ENCODE peak calls at places on chromosomes 3 and 15, in ten cellular contexts. J is mesenchymal stem cell, H is tibial nerve, S is RWPE2, W is SJSA1, O is trophoblast cell, U is body of pancreas, P is GM23248, Q is pancreas, G is cardiac muscle cell. V is an unnamed sample.

GRCh38 chr3:147380996-147381376 is 25.4 kb downstream of the ZIC4 start:
- DNase-seq in J (no peak), H (no peak), S (no peak), W (no peak), O (no peak), U (no peak), P (no peak), Q (no peak), G (no peak), V (no peak)

GRCh38 chr3:34225828-34226227 is 427.4 kb downstream of the PDCD6IP start:
- DNase-seq in J (no peak), H (no peak), S (no peak), W (no peak), O (no peak), U (no peak), P (no peak), Q (no peak), G (no peak), V (no peak)

GRCh38 chr3:48684480-48685143 is 1.1 kb downstream of the NCKIPSD start:
- DNase-seq in J (peak; percentile 51), H (no peak), S (no peak), W (no peak), O (no peak), U (peak; percentile 30), P (peak; percentile 55), Q (peak; percentile 61), G (peak; percentile 49), V (peak; percentile 68)

GRCh38 chr15:28974142-28974541 is 88.4 kb downstream of the APBA2 start:
- DNase-seq in J (no peak), H (no peak), S (no peak), W (no peak), O (no peak), U (no peak), P (no peak), Q (no peak), G (no peak), V (no peak)

GRCh38 chr15:28885289-28885629 is 515 bp upstream of the APBA2 start:
- DNase-seq in J (no peak), H (no peak), S (no peak), W (no peak), O (no peak), U (no peak), P (no peak), Q (peak; percentile 69), G (peak; percentile 18), V (no peak)

GRCh38 chr3:150286390-150287147 is 121.5 kb upstream of the TSC22D2 start:
- DNase-seq in J (peak; percentile 60), H (no peak), S (no peak), W (no peak), O (no peak), U (peak; percentile 8), P (peak; percentile 56), Q (peak; percentile 14), G (peak; percentile 64), V (no peak)

GRCh38 chr3:183291511-183292031 is 38.5 kb downstream of the B3GNT5 start:
- DNase-seq in J (peak; percentile 58), H (no peak), S (no peak), W (no peak), O (no peak), U (no peak), P (peak; percentile 21), Q (no peak), G (peak; percentile 77), V (no peak)

GRCh38 chr3:168096210-168096795 is 579 bp upstream of the GOLIM4 start:
- DNase-seq in J (peak; percentile 97), H (peak; percentile 78), S (peak; percentile 85), W (peak; percentile 79), O (no peak), U (peak; percentile 84), P (peak; percentile 96), Q (peak; percentile 60), G (peak; percentile 90), V (peak; percentile 72)

GRCh38 chr3:99902091-99902490 is 84.4 kb downstream of the CMSS1 start:
- DNase-seq in J (no peak), H (no peak), S (no peak), W (no peak), O (no peak), U (no peak), P (peak; percentile 25), Q (no peak), G (no peak), V (no peak)

GRCh38 chr3:53750253-53751210 is 95.7 kb downstream of the CHDH start:
- DNase-seq in J (no peak), H (no peak), S (no peak), W (no peak), O (no peak), U (no peak), P (no peak), Q (no peak), G (no peak), V (no peak)

GRCh38 chr3:162337630-162338029 is 841.0 kb downstream of the OTOL1 start:
- DNase-seq in J (no peak), H (no peak), S (no peak), W (no peak), O (no peak), U (no peak), P (no peak), Q (no peak), G (no peak), V (no peak)

GRCh38 chr3:179286331-179286730 is 35.4 kb upstream of the KCNMB3 start:
- DNase-seq in J (no peak), H (no peak), S (no peak), W (no peak), O (no peak), U (no peak), P (no peak), Q (no peak), G (no peak), V (no peak)

GRCh38 chr3:51269466-51269865 is 115.6 kb upstream of the MANF start:
- DNase-seq in J (no peak), H (no peak), S (no peak), W (peak; percentile 7), O (no peak), U (no peak), P (peak; percentile 28), Q (no peak), G (peak; percentile 10), V (no peak)

GRCh38 chr3:10521772-10522441 is 16.5 kb upstream of the ATP2B2 start:
- DNase-seq in J (no peak), H (no peak), S (no peak), W (no peak), O (no peak), U (no peak), P (no peak), Q (no peak), G (no peak), V (no peak)

GRCh38 chr3:24145981-24146822 is 201.1 kb downstream of the NR1D2 start:
- DNase-seq in J (peak; percentile 95), H (no peak), S (no peak), W (peak; percentile 85), O (peak; percentile 83), U (no peak), P (peak; percentile 99), Q (no peak), G (peak; percentile 92), V (no peak)

GRCh38 chr3:40079203-40079844 is 230.2 kb upstream of the EIF1B start:
- DNase-seq in J (peak; percentile 20), H (no peak), S (no peak), W (peak; percentile 24), O (peak; percentile 77), U (no peak), P (peak; percentile 83), Q (no peak), G (peak; percentile 57), V (no peak)

GRCh38 chr3:152458725-152459515 is 190.2 kb downstream of the MBNL1 start:
- DNase-seq in J (peak; percentile 30), H (no peak), S (no peak), W (no peak), O (no peak), U (no peak), P (peak; percentile 23), Q (no peak), G (peak; percentile 40), V (no peak)

GRCh38 chr15:89375093-89376062 is 40.8 kb upstream of the POLG start:
- DNase-seq in J (no peak), H (no peak), S (no peak), W (no peak), O (no peak), U (no peak), P (no peak), Q (no peak), G (no peak), V (no peak)
- H3K4me1 ChIP-seq in J (peaks cover 23% of the 10 kb centered on the region), H (peaks cover 8% of the 10 kb centered on the region), S (peaks cover 22% of the 10 kb centered on the region), W (peaks cover 9% of the 10 kb centered on the region), O (peaks cover 22% of the 10 kb centered on the region), U (peaks cover 30% of the 10 kb centered on the region), P (no peaks in the 10 kb centered on the region), Q (peaks cover 4% of the 10 kb centered on the region), G (no peaks in the 10 kb centered on the region), V (peaks cover 5% of the 10 kb centered on the region)

GRCh38 chr3:21542656-21543379 is 208.2 kb downstream of the ZNF385D start:
- DNase-seq in J (no peak), H (no peak), S (no peak), W (no peak), O (no peak), U (no peak), P (no peak), Q (no peak), G (no peak), V (no peak)
- H3K4me1 ChIP-seq in J (no peaks in the 10 kb centered on the region), H (no peaks in the 10 kb centered on the region), S (no peaks in the 10 kb centered on the region), W (no peaks in the 10 kb centered on the region), O (no peaks in the 10 kb centered on the region), U (no peaks in the 10 kb centered on the region), P (peaks cover 13% of the 10 kb centered on the region), Q (no peaks in the 10 kb centered on the region), G (no peaks in the 10 kb centered on the region), V (no peaks in the 10 kb centered on the region)

GRCh38 chr3:45993421-45994027 is 2.1 kb downstream of the FYCO1 start:
- DNase-seq in J (no peak), H (no peak), S (no peak), W (no peak), O (no peak), U (no peak), P (peak; percentile 43), Q (no peak), G (no peak), V (no peak)
- H3K4me1 ChIP-seq in J (peaks cover 3% of the 10 kb centered on the region), H (peaks cover 38% of the 10 kb centered on the region), S (peaks cover 8% of the 10 kb centered on the region), W (peaks cover 42% of the 10 kb centered on the region), O (no peaks in the 10 kb centered on the region), U (peaks cover 62% of the 10 kb centered on the region), P (peaks cover 29% of the 10 kb centered on the region), Q (peaks cover 17% of the 10 kb centered on the region), G (peaks cover 62% of the 10 kb centered on the region), V (peaks cover 24% of the 10 kb centered on the region)

GRCh38 chr3:177931346-177931745 is 604.9 kb upstream of the KCNMB2 start:
- DNase-seq in J (no peak), H (no peak), S (no peak), W (no peak), O (no peak), U (no peak), P (peak; percentile 37), Q (no peak), G (no peak), V (no peak)

GRCh38 chr3:177932750-177933660 is 603.2 kb upstream of the KCNMB2 start:
- DNase-seq in J (no peak), H (no peak), S (no peak), W (no peak), O (peak; percentile 14), U (no peak), P (peak; percentile 54), Q (no peak), G (peak; percentile 71), V (no peak)

GRCh38 chr3:177934001-177934891 is 602.0 kb upstream of the KCNMB2 start:
- DNase-seq in J (peak; percentile 41), H (peak; percentile 26), S (no peak), W (no peak), O (peak; percentile 84), U (no peak), P (peak; percentile 76), Q (peak; percentile 19), G (peak; percentile 93), V (peak; percentile 39)

GRCh38 chr3:177930771-177931170 is 605.5 kb upstream of the KCNMB2 start:
- DNase-seq in J (no peak), H (no peak), S (no peak), W (no peak), O (peak; percentile 32), U (no peak), P (peak; percentile 28), Q (no peak), G (no peak), V (no peak)

GRCh38 chr3:177932346-177932745 is 603.9 kb upstream of the KCNMB2 start:
- DNase-seq in J (no peak), H (no peak), S (no peak), W (no peak), O (no peak), U (no peak), P (peak; percentile 33), Q (no peak), G (peak; percentile 20), V (no peak)
- H3K4me1 ChIP-seq in J (peaks cover 6% of the 10 kb centered on the region), H (no peaks in the 10 kb centered on the region), S (peaks cover 10% of the 10 kb centered on the region), W (peaks cover 20% of the 10 kb centered on the region), O (peaks cover 4% of the 10 kb centered on the region), U (peaks cover 4% of the 10 kb centered on the region), P (peaks cover 60% of the 10 kb centered on the region), Q (peaks cover 6% of the 10 kb centered on the region), G (peaks cover 18% of the 10 kb centered on the region), V (peaks cover 10% of the 10 kb centered on the region)

V was measured in right cardiac atrium.